ENCODE peak calls at places on chromosomes 2 and 18, in five cellular contexts. M, K, A, Y and W are unnamed samples.

GRCh38 chr2:191385416-191386160 is 140.4 kb downstream of the MYO1B start:
- DNase-seq in M (no peak), K (no peak), A (no peak), Y (no peak), W (no peak)

GRCh38 chr2:171154348-171154747 is 6.3 kb downstream of the TLK1 start:
- DNase-seq in M (no peak), K (no peak), A (no peak), Y (no peak), W (no peak)

GRCh38 chr2:241617431-241618154 is 19.4 kb downstream of the THAP4 start:
- DNase-seq in M (peak), K (peak), A (peak), Y (no peak), W (peak)

GRCh38 chr18:24809173-24809955 is 348.9 kb downstream of the HRH4 start:
- DNase-seq in M (no peak), K (no peak), A (no peak), Y (no peak), W (no peak)

GRCh38 chr2:33051586-33052385 is 105.0 kb downstream of the LTBP1 start:
- DNase-seq in M (no peak), K (peak), A (no peak), Y (peak), W (no peak)

GRCh38 chr2:238418999-238419546 is 7.7 kb upstream of the ASB1 start:
- DNase-seq in M (no peak), K (no peak), A (no peak), Y (no peak), W (no peak)

GRCh38 chr2:211745295-211746097 is 793.1 kb downstream of the ERBB4 start:
- DNase-seq in M (peak), K (peak), A (peak), Y (peak), W (peak)

GRCh38 chr18:49030138-49030537 is 79.4 kb upstream of the SMAD7 start:
- DNase-seq in M (no peak), K (no peak), A (no peak), Y (peak), W (no peak)

GRCh38 chr2:37740330-37740729 is 68.9 kb upstream of the CDC42EP3 start:
- DNase-seq in M (no peak), K (no peak), A (no peak), Y (peak), W (no peak)

GRCh38 chr2:88748005-88748404 is 56.5 kb downstream of the RPIA start:
- DNase-seq in M (no peak), K (no peak), A (no peak), Y (no peak), W (no peak)

GRCh38 chr18:61153571-61153970 is 179.7 kb upstream of the CDH20 start:
- DNase-seq in M (no peak), K (no peak), A (no peak), Y (no peak), W (no peak)

GRCh38 chr2:67561411-67561965 is 164.4 kb downstream of the ETAA1 start:
- DNase-seq in M (peak), K (peak), A (no peak), Y (no peak), W (no peak)

GRCh38 chr2:71206271-71206670 is 20.6 kb downstream of the PAIP2B start:
- DNase-seq in M (no peak), K (no peak), A (no peak), Y (no peak), W (no peak)

GRCh38 chr2:184921676-184922075 is 323.3 kb downstream of the ZNF804A start:
- DNase-seq in M (no peak), K (no peak), A (no peak), Y (no peak), W (no peak)

GRCh38 chr2:25757906-25758305 is 84.5 kb upstream of the DTNB start:
- DNase-seq in M (peak), K (no peak), A (no peak), Y (no peak), W (no peak)

GRCh38 chr2:17245921-17246320 is 272.3 kb downstream of the RAD51AP2 start:
- DNase-seq in M (peak), K (no peak), A (no peak), Y (no peak), W (no peak)

GRCh38 chr2:202375006-202375610 is 1.0 kb upstream of the BMPR2 start:
- DNase-seq in M (peak), K (peak), A (no peak), Y (peak), W (peak)

GRCh38 chr2:66700181-66700686 is 265.3 kb downstream of the MEIS1 start:
- DNase-seq in M (no peak), K (no peak), A (no peak), Y (no peak), W (no peak)

GRCh38 chr2:10167316-10167715 is 44.8 kb downstream of the RRM2 start:
- DNase-seq in M (no peak), K (no peak), A (no peak), Y (no peak), W (no peak)

GRCh38 chr2:127124426-127124825 is 17.5 kb upstream of the BIN1 start:
- DNase-seq in M (no peak), K (no peak), A (no peak), Y (no peak), W (no peak)

GRCh38 chr2:46804794-46805193 is 110.8 kb downstream of the MCFD2 start:
- DNase-seq in M (peak), K (no peak), A (no peak), Y (peak), W (no peak)

GRCh38 chr2:16014802-16015201 is 74.5 kb downstream of the MYCN start:
- DNase-seq in M (no peak), K (no peak), A (no peak), Y (no peak), W (no peak)

GRCh38 chr2:97654791-97655190 is 8.9 kb downstream of the COX5B start:
- DNase-seq in M (no peak), K (no peak), A (no peak), Y (no peak), W (peak)

GRCh38 chr2:203623104-203623503 is 83.3 kb upstream of the CD28 start:
- DNase-seq in M (no peak), K (no peak), A (no peak), Y (peak), W (no peak)

GRCh38 chr2:127532296-127532695 is 3.2 kb upstream of the MYO7B start:
- DNase-seq in M (no peak), K (no peak), A (no peak), Y (no peak), W (no peak)

GRCh38 chr2:162368494-162368893 is 24.6 kb downstream of the GCA start:
- DNase-seq in M (no peak), K (no peak), A (no peak), Y (no peak), W (no peak)

GRCh38 chr2:196131384-196131861 is 40.0 kb downstream of the STK17B start:
- DNase-seq in M (peak), K (peak), A (peak), Y (peak), W (peak)

GRCh38 chr2:98498703-98499445 is 54.2 kb downstream of the INPP4A start:
- DNase-seq in M (no peak), K (no peak), A (no peak), Y (no peak), W (no peak)

DNA sequence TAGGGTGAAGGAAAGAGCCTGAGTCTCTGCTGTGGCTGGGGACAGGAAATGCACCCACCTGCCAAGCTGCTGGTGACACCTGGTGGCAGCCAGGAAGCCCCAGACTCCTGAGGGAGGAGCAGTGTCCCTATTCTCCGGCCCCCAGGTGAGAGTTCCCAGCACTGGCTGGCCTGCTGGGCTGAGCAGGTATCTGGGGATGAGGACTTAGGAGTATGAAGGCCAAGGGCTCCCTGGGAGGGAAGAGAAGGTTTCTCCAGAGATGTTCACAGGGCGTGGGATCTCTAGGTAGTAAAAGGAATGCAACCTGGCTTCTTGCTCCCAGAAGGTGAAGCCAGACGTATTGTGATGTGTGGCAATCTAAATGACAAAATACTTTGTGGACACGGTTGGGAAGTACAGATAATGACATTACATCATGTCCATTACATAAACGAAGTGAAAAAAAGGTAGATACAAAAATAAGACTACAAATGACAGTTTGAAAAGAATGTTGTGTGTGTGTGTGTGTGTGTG is 75.8 kb upstream of the SLC1A4 start:
- DNase-seq in M (no peak), K (no peak), A (peak), Y (no peak), W (no peak)
- TF ChIP-seq CTCF in M (no peak), K (no peak), A (peak), Y (no peak), W (peak)

GRCh38 chr2:79857888-79858287 is 345.0 kb downstream of the CTNNA2 start:
- DNase-seq in M (no peak), K (no peak), A (no peak), Y (no peak), W (no peak)

GRCh38 chr2:79855264-79856006 is 342.6 kb downstream of the CTNNA2 start:
- DNase-seq in M (no peak), K (no peak), A (no peak), Y (peak), W (no peak)

GRCh38 chr2:79861059-79861374 is 348.2 kb downstream of the CTNNA2 start:
- DNase-seq in M (no peak), K (no peak), A (no peak), Y (no peak), W (no peak)

GRCh38 chr2:79862756-79863155 is 349.9 kb downstream of the CTNNA2 start:
- DNase-seq in M (no peak), K (no peak), A (no peak), Y (no peak), W (no peak)

DNA sequence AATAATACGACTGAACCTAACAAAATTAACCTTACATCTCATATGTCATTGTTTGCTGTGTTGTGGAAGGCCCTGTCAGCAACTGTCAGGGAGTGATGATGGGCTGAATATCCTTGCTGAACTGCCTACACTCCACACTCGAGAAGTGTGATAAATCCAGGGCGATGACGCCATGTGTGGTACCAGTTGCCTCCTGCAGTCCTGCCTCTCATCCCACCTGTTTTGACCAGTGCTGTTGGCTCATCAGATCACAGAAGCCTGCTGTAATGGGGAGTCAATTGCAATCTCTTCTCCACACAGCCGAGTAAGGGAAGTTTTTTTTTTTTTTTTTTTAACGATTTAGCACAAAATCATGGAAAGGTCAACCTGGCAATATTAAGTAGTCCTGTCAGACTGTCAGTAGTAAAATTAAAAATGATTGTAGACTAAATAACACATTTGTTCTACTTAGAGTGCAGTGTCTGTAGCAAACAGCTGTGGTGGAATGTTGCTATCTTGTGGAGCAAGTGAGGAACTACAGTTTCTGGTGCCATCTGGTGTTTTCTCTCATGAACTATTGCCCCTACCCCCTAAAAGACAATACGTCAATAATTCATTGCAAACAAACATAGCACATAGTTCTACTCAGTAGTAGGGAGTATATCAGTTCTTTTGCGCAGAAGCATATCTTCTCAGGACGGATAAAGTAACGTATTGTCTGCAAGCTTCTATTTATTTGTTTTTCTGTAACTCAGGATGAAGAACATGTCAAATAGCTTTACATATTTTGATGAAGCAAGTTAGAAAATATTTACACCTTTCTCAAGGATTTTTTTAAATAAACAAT is 347.6 kb downstream of the CTNNA2 start:
- DNase-seq in M (no peak), K (no peak), A (peak), Y (peak), W (no peak)
- TF ChIP-seq CTCF in M (no peak), K (no peak), A (peak), Y (peak), W (no peak)

DNA sequence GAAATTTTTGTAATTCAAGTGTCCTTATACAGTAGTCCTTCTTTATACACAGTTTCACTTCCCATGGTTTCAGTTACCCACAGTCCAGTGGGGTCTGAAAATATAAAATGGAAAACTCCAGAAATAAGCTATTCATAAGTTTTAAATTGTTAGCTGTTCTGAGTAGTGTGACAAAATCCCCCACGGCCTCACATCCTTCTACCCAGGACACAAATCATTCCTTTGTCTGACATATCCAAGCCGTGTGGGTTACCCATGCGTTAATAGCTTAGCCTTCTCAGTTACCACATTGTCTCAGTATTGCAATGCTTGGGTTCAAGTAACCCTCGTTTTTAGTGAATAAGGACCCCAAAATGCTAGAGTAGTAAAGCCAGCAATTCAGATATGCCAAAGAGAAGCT is 662.0 kb upstream of the CNTNAP5 start:
- DNase-seq in M (no peak), K (no peak), A (no peak), Y (no peak), W (no peak)
- TF ChIP-seq CTCF in M (no peak), K (no peak), A (no peak), Y (no peak), W (no peak)

GRCh38 chr2:48107326-48107925 is 201.1 kb upstream of the FBXO11 start:
- DNase-seq in M (no peak), K (no peak), A (no peak), Y (peak), W (no peak)
- TF ChIP-seq CTCF in M (no peak), K (no peak), A (no peak), Y (peak), W (no peak)